ENCODE peak calls at places on chromosome 6, in five cellular contexts. S, F, E, D and A are unnamed samples.

GRCh38 chr6:75419408-75419807 is 74.2 kb downstream of the FILIP1 start:
- DNase-seq in S (no peak), F (no peak), E (no peak), D (no peak), A (no peak)

GRCh38 chr6:2108700-2109306 is 136.6 kb downstream of the GMDS start:
- DNase-seq in S (no peak), F (no peak), E (no peak), D (peak), A (no peak)

GRCh38 chr6:116511424-116512131 is at the start of gene CALHM5:
- DNase-seq in S (peak), F (no peak), E (peak), D (no peak), A (no peak)

GRCh38 chr6:105835373-105835772 is 250.8 kb upstream of the PRDM1 start:
- DNase-seq in S (peak), F (peak), E (peak), D (peak), A (no peak)

GRCh38 chr6:24547243-24547642 is 52.5 kb downstream of the ALDH5A1 start:
- DNase-seq in S (no peak), F (peak), E (peak), D (peak), A (no peak)

GRCh38 chr6:84411060-84411629 is 183.7 kb upstream of the CEP162 start:
- DNase-seq in S (peak), F (no peak), E (no peak), D (no peak), A (no peak)

GRCh38 chr6:43738267-43738676 is 31.7 kb upstream of the VEGFA start:
- DNase-seq in S (no peak), F (no peak), E (no peak), D (no peak), A (no peak)

GRCh38 chr6:2768125-2768524 is 2.9 kb downstream of the WRNIP1 start:
- DNase-seq in S (no peak), F (no peak), E (no peak), D (no peak), A (no peak)

GRCh38 chr6:15365273-15365687 is 119.4 kb downstream of the JARID2 start:
- DNase-seq in S (peak), F (no peak), E (peak), D (no peak), A (no peak)

GRCh38 chr6:24844061-24844460 is 45.3 kb upstream of the ARMH2 start:
- DNase-seq in S (no peak), F (no peak), E (no peak), D (no peak), A (no peak)

GRCh38 chr6:93423542-93423941 is 4.2 kb upstream of the EPHA7 start:
- DNase-seq in S (peak), F (peak), E (no peak), D (peak), A (no peak)

GRCh38 chr6:27138837-27139752 is 108.4 kb upstream of the PRSS16 start:
- DNase-seq in S (peak), F (peak), E (peak), D (no peak), A (peak)

GRCh38 chr6:154491567-154492470 is 18.7 kb downstream of the CNKSR3 start:
- DNase-seq in S (no peak), F (no peak), E (no peak), D (no peak), A (no peak)

GRCh38 chr6:7910654-7911344 is at the start of gene TXNDC5:
- DNase-seq in S (peak), F (peak), E (peak), D (peak), A (no peak)

GRCh38 chr6:40164345-40164755 is 230.1 kb upstream of the MOCS1 start:
- DNase-seq in S (peak), F (peak), E (peak), D (no peak), A (no peak)

GRCh38 chr6:41736207-41736710 is 851 bp upstream of the TFEB start:
- DNase-seq in S (no peak), F (no peak), E (peak), D (no peak), A (no peak)

GRCh38 chr6:90124904-90125510 is 171.6 kb downstream of the BACH2 start:
- DNase-seq in S (no peak), F (no peak), E (no peak), D (no peak), A (no peak)

GRCh38 chr6:90126178-90126577 is 170.5 kb downstream of the BACH2 start:
- DNase-seq in S (no peak), F (no peak), E (no peak), D (no peak), A (no peak)

GRCh38 chr6:90121982-90122381 is 174.7 kb downstream of the BACH2 start:
- DNase-seq in S (no peak), F (no peak), E (no peak), D (no peak), A (no peak)

GRCh38 chr6:90120327-90120726 is 176.3 kb downstream of the BACH2 start:
- DNase-seq in S (no peak), F (no peak), E (no peak), D (no peak), A (no peak)

GRCh38 chr6:90123796-90124195 is 172.8 kb downstream of the BACH2 start:
- DNase-seq in S (no peak), F (no peak), E (peak), D (no peak), A (no peak)
- TF ChIP-seq HDAC2 in S (no peak), F (no peak), E (no peak), D (no peak), A (no peak)

DNA sequence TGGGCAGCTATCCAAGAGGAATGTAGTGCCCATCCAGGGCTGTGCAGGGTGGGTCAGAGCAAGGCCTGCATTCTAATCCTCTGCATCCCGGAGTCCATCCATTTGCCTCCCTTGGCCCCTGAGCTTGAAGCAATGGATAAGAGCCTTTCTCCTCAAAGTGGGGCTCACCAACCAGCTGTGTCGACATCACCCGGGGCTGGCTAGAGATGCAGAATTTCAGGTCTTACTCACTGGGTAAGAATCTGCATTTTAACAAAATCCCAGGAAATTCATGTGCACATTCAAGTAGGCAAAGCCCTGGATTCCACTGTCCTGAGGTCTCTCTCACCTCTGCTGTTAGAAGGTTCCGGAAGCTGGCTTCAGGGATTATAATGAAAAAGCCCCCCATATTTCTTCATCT is 95.3 kb downstream of the MDGA1 start:
- DNase-seq in S (no peak), F (no peak), E (no peak), D (no peak), A (no peak)
- TF ChIP-seq HDAC2 in S (no peak), F (no peak), E (no peak), D (no peak), A (no peak)

DNA sequence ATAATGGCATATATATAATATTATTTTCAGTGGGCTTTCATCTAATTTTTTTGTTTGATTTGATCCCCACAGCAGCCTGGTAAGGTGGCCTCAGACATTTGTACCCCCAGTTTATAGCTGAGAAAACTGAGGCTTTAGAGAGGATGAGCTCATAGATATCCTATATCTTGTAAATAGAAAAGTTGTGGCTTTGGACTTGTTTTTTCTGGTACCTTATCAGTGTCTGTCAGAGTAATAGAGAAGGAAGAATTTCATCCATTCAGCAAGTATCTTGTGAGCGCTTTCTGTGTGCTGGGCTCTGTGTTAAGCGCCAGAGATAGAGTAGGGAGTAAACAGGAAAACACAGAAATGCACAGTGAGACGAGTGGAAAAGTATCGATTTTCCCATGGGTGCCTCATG is 27.9 kb downstream of the TAF11 start:
- DNase-seq in S (no peak), F (no peak), E (peak), D (no peak), A (no peak)
- TF ChIP-seq HDAC2 in S (no peak), F (no peak), E (no peak), D (no peak), A (no peak)

GRCh38 chr6:36376183-36376582 is 11.3 kb downstream of the ETV7 start:
- DNase-seq in S (no peak), F (no peak), E (no peak), D (no peak), A (no peak)

GRCh38 chr6:36378936-36379335 is 8.5 kb downstream of the ETV7 start:
- DNase-seq in S (no peak), F (no peak), E (no peak), D (no peak), A (no peak)

GRCh38 chr6:36378243-36378920 is 9.1 kb downstream of the ETV7 start:
- DNase-seq in S (no peak), F (no peak), E (no peak), D (no peak), A (no peak)

GRCh38 chr6:36376742-36377141 is 10.7 kb downstream of the ETV7 start:
- DNase-seq in S (no peak), F (no peak), E (no peak), D (no peak), A (no peak)

DNA sequence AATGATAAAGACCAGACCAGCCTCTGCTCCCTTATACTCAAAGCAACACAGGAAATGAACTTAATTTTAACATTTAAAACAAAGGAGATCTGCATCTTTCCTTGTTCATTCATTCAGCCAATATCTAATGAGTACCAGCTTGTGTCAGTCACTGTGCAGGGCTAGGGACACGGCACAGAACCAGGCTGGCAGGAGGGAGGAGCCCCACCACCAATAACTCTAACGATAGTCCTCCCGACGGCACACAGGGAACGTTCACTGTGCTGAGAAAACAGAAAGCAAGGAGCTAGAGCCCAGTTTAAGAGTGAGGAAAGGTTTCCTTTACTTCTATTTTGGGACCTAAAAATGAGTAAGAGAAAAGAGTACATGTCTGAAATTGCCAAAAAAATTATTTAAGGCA is 9.9 kb downstream of the ETV7 start:
- DNase-seq in S (no peak), F (no peak), E (no peak), D (no peak), A (no peak)
- TF ChIP-seq HDAC2 in S (no peak), F (no peak), E (no peak), D (no peak), A (no peak)

GRCh38 chr6:45423901-45424627 is 46.3 kb upstream of the SUPT3H start:
- DNase-seq in S (no peak), F (peak), E (no peak), D (no peak), A (no peak)

GRCh38 chr6:45424628-45424955 is 46.9 kb upstream of the SUPT3H start:
- DNase-seq in S (no peak), F (no peak), E (no peak), D (no peak), A (no peak)

GRCh38 chr6:45422541-45423110 is 44.9 kb upstream of the SUPT3H start:
- DNase-seq in S (peak), F (no peak), E (no peak), D (no peak), A (no peak)

GRCh38 chr6:45421700-45422540 is 44.2 kb upstream of the SUPT3H start:
- DNase-seq in S (peak), F (peak), E (peak), D (peak), A (no peak)

DNA sequence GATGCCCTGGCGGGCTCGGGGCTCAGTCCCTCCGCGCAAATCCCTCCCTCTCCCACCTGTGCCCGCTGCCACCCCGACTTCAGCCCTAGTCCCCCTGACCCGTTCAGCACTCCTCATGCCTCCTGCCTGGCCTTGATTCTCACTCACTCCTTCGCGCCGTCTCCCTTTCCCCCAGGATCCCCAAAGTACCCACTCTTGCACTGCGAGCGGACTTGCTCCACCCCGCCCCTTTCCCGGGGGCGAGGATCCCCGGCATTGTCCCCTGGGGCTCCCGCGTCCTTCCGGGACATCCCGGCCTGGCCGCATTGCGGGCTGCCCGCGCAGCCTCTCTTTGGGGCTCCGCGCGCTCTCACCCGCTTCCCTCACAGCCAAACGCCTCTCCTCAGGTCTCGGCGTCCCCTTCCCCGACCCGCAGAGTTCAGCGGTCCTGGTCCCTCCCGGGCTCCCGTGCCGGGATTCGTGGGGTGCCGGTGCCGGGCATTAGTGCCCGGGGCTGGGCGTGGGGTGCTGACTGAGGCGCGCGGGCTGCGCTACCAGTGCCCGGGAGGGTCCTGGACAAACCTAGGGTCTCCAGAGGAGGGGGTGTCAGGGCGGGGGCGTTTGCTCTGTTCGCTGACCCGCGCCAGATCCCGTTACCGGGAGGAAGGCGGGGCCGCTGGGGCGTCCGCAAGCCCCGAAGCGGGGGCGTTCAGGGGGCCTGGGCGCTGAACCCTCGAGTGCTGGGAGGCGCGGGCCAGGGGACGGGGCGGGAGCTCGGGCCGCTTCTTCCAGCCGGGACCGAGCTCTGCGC is 45.6 kb upstream of the SUPT3H start:
- DNase-seq in S (no peak), F (peak), E (no peak), D (no peak), A (no peak)
- TF ChIP-seq HDAC2 in S (no peak), F (peak), E (no peak), D (no peak), A (no peak)

GRCh38 chr6:134374486-134374885 is 56.6 kb upstream of the SGK1 start:
- DNase-seq in S (no peak), F (no peak), E (no peak), D (no peak), A (no peak)

GRCh38 chr6:134372603-134373281 is 54.8 kb upstream of the SGK1 start:
- DNase-seq in S (peak), F (no peak), E (no peak), D (no peak), A (no peak)

GRCh38 chr6:134373966-134374365 is 56.1 kb upstream of the SGK1 start:
- DNase-seq in S (no peak), F (no peak), E (no peak), D (no peak), A (no peak)

GRCh38 chr6:134375199-134375598 is 57.3 kb upstream of the SGK1 start:
- DNase-seq in S (no peak), F (no peak), E (no peak), D (no peak), A (no peak)

DNA sequence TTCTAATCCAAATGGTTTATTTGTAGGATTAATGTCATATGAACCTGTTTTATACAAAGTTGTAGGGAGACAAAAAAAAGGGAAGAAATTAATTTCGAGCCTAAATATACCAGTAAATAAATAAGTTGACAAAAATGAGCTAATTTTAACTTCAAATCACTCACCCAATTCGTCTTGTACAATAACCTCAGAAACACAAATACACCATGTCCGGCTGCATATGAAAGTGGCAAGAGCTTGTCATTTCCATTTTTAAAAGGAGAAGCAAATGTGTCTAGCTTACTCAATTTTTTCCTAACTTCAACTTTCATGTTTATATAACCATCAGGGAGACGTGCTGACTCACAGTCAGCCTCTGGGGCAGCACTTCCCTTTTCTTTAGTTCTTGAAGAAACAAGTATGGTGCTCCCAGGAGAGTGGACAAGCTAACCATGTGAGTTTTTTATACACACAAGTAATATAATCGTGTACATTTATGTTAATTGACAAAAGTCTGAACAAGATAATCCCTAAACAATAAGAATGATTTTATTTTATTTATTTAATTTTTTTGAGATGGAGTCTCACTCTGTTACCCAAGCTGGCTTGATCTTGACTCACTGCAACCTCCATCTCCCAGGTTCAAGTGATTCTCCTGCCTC is 55.5 kb upstream of the SGK1 start:
- DNase-seq in S (peak), F (no peak), E (no peak), D (no peak), A (peak)
- TF ChIP-seq HDAC2 in S (no peak), F (no peak), E (no peak), D (no peak), A (no peak)

GRCh38 chr6:169530762-169531143 is 171.1 kb downstream of the WDR27 start:
- DNase-seq in S (no peak), F (no peak), E (no peak), D (no peak), A (no peak)

GRCh38 chr6:169542491-169542890 is 159.3 kb downstream of the WDR27 start:
- DNase-seq in S (no peak), F (no peak), E (no peak), D (no peak), A (no peak)

GRCh38 chr6:169533656-169534421 is 168.0 kb downstream of the WDR27 start:
- DNase-seq in S (peak), F (no peak), E (no peak), D (no peak), A (no peak)

GRCh38 chr6:169539176-169539897 is 162.5 kb downstream of the WDR27 start:
- DNase-seq in S (no peak), F (no peak), E (no peak), D (no peak), A (no peak)

DNA sequence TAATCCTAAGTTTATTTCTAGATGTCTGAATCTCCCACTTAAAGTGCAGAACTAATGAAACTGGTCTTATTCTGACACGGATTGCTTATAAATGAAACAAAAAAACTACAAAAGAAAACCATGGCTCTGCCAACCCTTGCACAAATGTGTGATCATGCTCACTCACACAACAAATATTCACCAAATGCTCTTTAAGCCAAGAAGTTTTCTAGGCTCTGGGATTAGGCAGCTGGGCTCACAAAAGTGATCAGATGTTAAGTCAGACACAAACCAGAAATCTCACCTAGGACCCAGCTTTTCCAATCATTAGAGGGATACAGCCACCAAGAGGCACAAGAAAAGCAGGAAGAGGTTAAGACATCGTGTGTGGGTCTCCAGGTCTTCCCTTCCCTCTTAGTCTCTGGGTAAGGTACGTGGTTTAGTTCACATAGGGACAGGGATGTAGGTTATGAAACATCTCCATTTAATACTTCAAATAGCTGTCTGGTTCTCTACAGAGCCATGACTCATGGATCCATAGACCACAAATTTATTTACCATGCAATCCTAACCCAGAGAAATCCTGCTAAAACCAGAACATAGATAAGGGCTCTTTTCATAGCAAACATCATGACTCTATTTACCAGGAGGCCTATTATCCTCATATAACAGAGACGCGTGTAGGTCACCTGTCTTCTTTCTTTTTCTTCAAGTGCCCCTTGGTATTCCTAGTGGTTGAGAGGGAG is 165.2 kb downstream of the WDR27 start:
- DNase-seq in S (no peak), F (no peak), E (no peak), D (peak), A (no peak)
- TF ChIP-seq HDAC2 in S (no peak), F (no peak), E (no peak), D (no peak), A (no peak)

GRCh38 chr6:144896296-144896695 is 611.2 kb downstream of the UTRN start:
- DNase-seq in S (no peak), F (no peak), E (no peak), D (no peak), A (no peak)
- TF ChIP-seq HDAC2 in S (no peak), F (no peak), E (no peak), D (no peak), A (no peak)

DNA sequence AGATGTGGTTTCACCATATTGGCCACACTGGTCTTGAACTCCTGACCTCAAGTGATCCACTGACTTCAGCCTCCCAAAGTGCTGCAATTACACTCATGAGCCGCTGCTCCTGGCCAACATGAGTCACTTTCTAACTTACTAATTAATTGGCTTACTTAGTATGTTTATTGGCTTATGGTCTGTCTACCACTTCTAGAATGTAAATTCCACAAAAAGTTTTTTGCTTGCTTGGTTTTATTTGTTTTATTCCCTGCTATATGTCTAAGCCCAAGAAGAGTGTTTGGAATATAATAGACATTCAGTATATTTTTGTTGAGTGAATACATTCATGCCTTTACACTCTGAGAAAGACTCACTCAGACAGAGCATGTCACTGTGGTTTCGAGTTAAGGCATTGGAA is 85.9 kb downstream of the SAMD3 start:
- DNase-seq in S (no peak), F (no peak), E (no peak), D (no peak), A (no peak)
- TF ChIP-seq HDAC2 in S (no peak), F (no peak), E (no peak), D (no peak), A (no peak)